ENCODE peak calls at places on chromosomes 11 and 22, in nine cellular contexts. One of them, this sample, is unnamed.

GRCh38 chr11:74268451-74268850 is 43.0 kb downstream of the P4HA3 start:
- DNase-seq in SW480: no peak
- DNase-seq in cardiac muscle cell: no peak
- DNase-seq in renal cortical epithelial cell: peak
- DNase-seq in HS-5: no peak
- DNase-seq in Peyer's patch: no peak
- DNase-seq in amniotic stem cell: no peak
- DNase-seq in NCI-H1092: no peak
- DNase-seq in NCI-H1417: no peak
- DNase-seq in this sample: no peak

GRCh38 chr11:35511666-35512065 is 13.8 kb downstream of the PAMR1 start:
- DNase-seq in NCI-H1092: no peak
- DNase-seq in renal cortical epithelial cell: no peak
- DNase-seq in NCI-H1417: no peak
- DNase-seq in amniotic stem cell: peak
- DNase-seq in Peyer's patch: no peak
- DNase-seq in cardiac muscle cell: no peak
- DNase-seq in SW480: peak
- DNase-seq in HS-5: peak
- DNase-seq in this sample: no peak

GRCh38 chr11:25734592-25735211 is 597.2 kb upstream of the ANO3 start:
- DNase-seq in Peyer's patch: no peak
- DNase-seq in SW480: peak
- DNase-seq in HS-5: peak
- DNase-seq in NCI-H1417: no peak
- DNase-seq in amniotic stem cell: peak
- DNase-seq in NCI-H1092: no peak
- DNase-seq in cardiac muscle cell: peak
- DNase-seq in renal cortical epithelial cell: peak
- DNase-seq in this sample: no peak

GRCh38 chr11:34599406-34599901 is 21.4 kb upstream of the EHF start:
- DNase-seq in NCI-H1417: no peak
- DNase-seq in NCI-H1092: no peak
- DNase-seq in Peyer's patch: no peak
- DNase-seq in SW480: peak
- DNase-seq in amniotic stem cell: peak
- DNase-seq in HS-5: peak
- DNase-seq in cardiac muscle cell: no peak
- DNase-seq in renal cortical epithelial cell: peak
- DNase-seq in this sample: no peak

GRCh38 chr11:106087815-106088435 is 10.5 kb downstream of the AASDHPPT start:
- DNase-seq in HS-5: peak
- DNase-seq in amniotic stem cell: peak
- DNase-seq in renal cortical epithelial cell: peak
- DNase-seq in NCI-H1417: peak
- DNase-seq in SW480: peak
- DNase-seq in Peyer's patch: no peak
- DNase-seq in NCI-H1092: peak
- DNase-seq in cardiac muscle cell: peak
- DNase-seq in this sample: no peak

GRCh38 chr11:73140213-73141030 is 1.7 kb downstream of the FCHSD2 start:
- DNase-seq in HS-5: no peak
- DNase-seq in NCI-H1417: peak
- DNase-seq in renal cortical epithelial cell: no peak
- DNase-seq in amniotic stem cell: no peak
- DNase-seq in SW480: peak
- DNase-seq in cardiac muscle cell: peak
- DNase-seq in Peyer's patch: peak
- DNase-seq in NCI-H1092: peak
- DNase-seq in this sample: no peak

GRCh38 chr22:35275580-35275979 is 18.3 kb downstream of the HMGXB4 start:
- DNase-seq in NCI-H1092: no peak
- DNase-seq in Peyer's patch: no peak
- DNase-seq in renal cortical epithelial cell: peak
- DNase-seq in cardiac muscle cell: no peak
- DNase-seq in SW480: no peak
- DNase-seq in amniotic stem cell: no peak
- DNase-seq in NCI-H1417: no peak
- DNase-seq in HS-5: no peak
- DNase-seq in this sample: no peak

GRCh38 chr11:108241370-108242037 is 18.6 kb downstream of the ATM start:
- DNase-seq in SW480: no peak
- DNase-seq in HS-5: no peak
- DNase-seq in NCI-H1417: no peak
- DNase-seq in cardiac muscle cell: no peak
- DNase-seq in NCI-H1092: no peak
- DNase-seq in Peyer's patch: no peak
- DNase-seq in amniotic stem cell: no peak
- DNase-seq in renal cortical epithelial cell: no peak
- DNase-seq in this sample: no peak

GRCh38 chr22:26734339-26735018 is 77.1 kb downstream of the MIAT start:
- DNase-seq in amniotic stem cell: no peak
- DNase-seq in cardiac muscle cell: no peak
- DNase-seq in renal cortical epithelial cell: no peak
- DNase-seq in SW480: no peak
- DNase-seq in Peyer's patch: no peak
- DNase-seq in HS-5: no peak
- DNase-seq in NCI-H1092: no peak
- DNase-seq in NCI-H1417: no peak
- DNase-seq in this sample: no peak

GRCh38 chr22:38724926-38725571 is 19.3 kb downstream of the GTPBP1 start:
- DNase-seq in HS-5: no peak
- DNase-seq in renal cortical epithelial cell: no peak
- DNase-seq in NCI-H1417: no peak
- DNase-seq in SW480: peak
- DNase-seq in cardiac muscle cell: peak
- DNase-seq in NCI-H1092: no peak
- DNase-seq in Peyer's patch: no peak
- DNase-seq in amniotic stem cell: no peak
- DNase-seq in this sample: peak

GRCh38 chr22:22103078-22103593 is 120.5 kb upstream of the TOP3B start:
- DNase-seq in NCI-H1417: no peak
- DNase-seq in SW480: no peak
- DNase-seq in NCI-H1092: no peak
- DNase-seq in cardiac muscle cell: no peak
- DNase-seq in amniotic stem cell: no peak
- DNase-seq in HS-5: no peak
- DNase-seq in renal cortical epithelial cell: no peak
- DNase-seq in Peyer's patch: no peak
- DNase-seq in this sample: no peak

GRCh38 chr11:35178862-35179261 is 39.9 kb downstream of the CD44 start:
- DNase-seq in amniotic stem cell: no peak
- DNase-seq in renal cortical epithelial cell: peak
- DNase-seq in Peyer's patch: no peak
- DNase-seq in SW480: no peak
- DNase-seq in NCI-H1092: no peak
- DNase-seq in NCI-H1417: no peak
- DNase-seq in cardiac muscle cell: no peak
- DNase-seq in HS-5: no peak
- DNase-seq in this sample: no peak

GRCh38 chr11:75571625-75572024 is 9.6 kb downstream of the SERPINH1 start:
- DNase-seq in SW480: no peak
- DNase-seq in NCI-H1092: no peak
- DNase-seq in cardiac muscle cell: no peak
- DNase-seq in Peyer's patch: no peak
- DNase-seq in amniotic stem cell: no peak
- DNase-seq in HS-5: no peak
- DNase-seq in renal cortical epithelial cell: no peak
- DNase-seq in NCI-H1417: no peak
- DNase-seq in this sample: no peak

GRCh38 chr11:2787816-2788750 is 88.3 kb upstream of the KCNQ1OT1 start:
- DNase-seq in SW480: peak
- DNase-seq in cardiac muscle cell: peak
- DNase-seq in renal cortical epithelial cell: peak
- DNase-seq in NCI-H1092: no peak
- DNase-seq in HS-5: no peak
- DNase-seq in NCI-H1417: no peak
- DNase-seq in amniotic stem cell: no peak
- DNase-seq in Peyer's patch: peak
- DNase-seq in this sample: no peak

GRCh38 chr22:41573677-41574264 is 13.0 kb downstream of the CSDC2 start:
- DNase-seq in Peyer's patch: no peak
- DNase-seq in amniotic stem cell: no peak
- DNase-seq in SW480: no peak
- DNase-seq in HS-5: no peak
- DNase-seq in renal cortical epithelial cell: no peak
- DNase-seq in NCI-H1092: no peak
- DNase-seq in NCI-H1417: no peak
- DNase-seq in cardiac muscle cell: no peak
- DNase-seq in this sample: no peak

GRCh38 chr11:134261626-134262488 is 8.5 kb downstream of the ACAD8 start:
- DNase-seq in renal cortical epithelial cell: no peak
- DNase-seq in NCI-H1092: peak
- DNase-seq in Peyer's patch: no peak
- DNase-seq in SW480: no peak
- DNase-seq in cardiac muscle cell: peak
- DNase-seq in amniotic stem cell: no peak
- DNase-seq in HS-5: no peak
- DNase-seq in NCI-H1417: peak
- DNase-seq in this sample: peak

GRCh38 chr11:115439385-115439784 is 64.8 kb downstream of the CADM1 start:
- DNase-seq in cardiac muscle cell: no peak
- DNase-seq in HS-5: no peak
- DNase-seq in SW480: no peak
- DNase-seq in NCI-H1092: no peak
- DNase-seq in NCI-H1417: no peak
- DNase-seq in amniotic stem cell: no peak
- DNase-seq in Peyer's patch: no peak
- DNase-seq in renal cortical epithelial cell: peak
- DNase-seq in this sample: no peak

GRCh38 chr22:29313126-29314071 is 2.1 kb downstream of the RASL10A start:
- DNase-seq in NCI-H1092: no peak
- DNase-seq in cardiac muscle cell: no peak
- DNase-seq in NCI-H1417: no peak
- DNase-seq in HS-5: no peak
- DNase-seq in amniotic stem cell: no peak
- DNase-seq in Peyer's patch: peak
- DNase-seq in SW480: no peak
- DNase-seq in renal cortical epithelial cell: no peak
- DNase-seq in this sample: no peak

GRCh38 chr11:71252434-71252781 is at the start of gene SHANK2:
- DNase-seq in cardiac muscle cell: peak
- DNase-seq in NCI-H1092: no peak
- DNase-seq in HS-5: no peak
- DNase-seq in amniotic stem cell: no peak
- DNase-seq in renal cortical epithelial cell: no peak
- DNase-seq in NCI-H1417: no peak
- DNase-seq in SW480: peak
- DNase-seq in Peyer's patch: peak
- DNase-seq in this sample: no peak

GRCh38 chr11:116219171-116219635 is 553.6 kb downstream of the BUD13 start:
- DNase-seq in SW480: no peak
- DNase-seq in amniotic stem cell: no peak
- DNase-seq in renal cortical epithelial cell: peak
- DNase-seq in NCI-H1417: peak
- DNase-seq in NCI-H1092: peak
- DNase-seq in Peyer's patch: no peak
- DNase-seq in cardiac muscle cell: no peak
- DNase-seq in HS-5: no peak
- DNase-seq in this sample: peak

GRCh38 chr11:2684581-2684980 is 15.2 kb downstream of the KCNQ1OT1 start:
- DNase-seq in NCI-H1417: no peak
- DNase-seq in cardiac muscle cell: no peak
- DNase-seq in SW480: no peak
- DNase-seq in amniotic stem cell: no peak
- DNase-seq in renal cortical epithelial cell: no peak
- DNase-seq in HS-5: no peak
- DNase-seq in NCI-H1092: no peak
- DNase-seq in Peyer's patch: peak
- DNase-seq in this sample: no peak

GRCh38 chr11:69732910-69733309 is 29.1 kb upstream of the FGF19 start:
- DNase-seq in Peyer's patch: no peak
- DNase-seq in cardiac muscle cell: no peak
- DNase-seq in NCI-H1417: no peak
- DNase-seq in renal cortical epithelial cell: no peak
- DNase-seq in NCI-H1092: no peak
- DNase-seq in amniotic stem cell: no peak
- DNase-seq in HS-5: no peak
- DNase-seq in SW480: no peak
- DNase-seq in this sample: no peak

GRCh38 chr11:130849215-130849568 is 67.1 kb downstream of the SNX19 start:
- DNase-seq in NCI-H1417: no peak
- DNase-seq in NCI-H1092: no peak
- DNase-seq in renal cortical epithelial cell: no peak
- DNase-seq in HS-5: no peak
- DNase-seq in amniotic stem cell: no peak
- DNase-seq in cardiac muscle cell: no peak
- DNase-seq in Peyer's patch: no peak
- DNase-seq in SW480: no peak
- DNase-seq in this sample: no peak

This sample was measured in NCI-H1436.